ENCODE peak calls at places on chromosomes 11 and 22, in seven cellular contexts. N is endothelial cell of umbilical vein, B is foreskin fibroblast, P is GM23338, A is Peyer's patch, W is breast epithelium, E is right lobe of liver. H is an unnamed sample.

GRCh38 chr11:131240421-131240820 is 130.0 kb upstream of the NTM start:
- DNase-seq in A (no peak), P (no peak), B (no peak), E (no peak), N (no peak), W (no peak), H (no peak)

GRCh38 chr11:43833657-43834073 is 47.0 kb upstream of the ALKBH3 start:
- DNase-seq in P (no peak), W (no peak), B (peak; percentile 57), E (no peak), N (peak; percentile 64), A (no peak), H (no peak)

GRCh38 chr11:70755410-70756158 is 357.3 kb downstream of the CTTN start:
- DNase-seq in B (peak; percentile 84), W (peak; percentile 73), P (peak; percentile 89), N (peak; percentile 37), E (peak; percentile 81), A (peak; percentile 80), H (peak; percentile 90)

GRCh38 chr11:129731316-129731715 is 84.3 kb upstream of the TMEM45B start:
- DNase-seq in N (no peak), B (no peak), A (no peak), W (no peak), E (peak; percentile 82), P (no peak), H (no peak)

GRCh38 chr11:78008174-78008573 is 13.7 kb upstream of the INTS4 start:
- DNase-seq in W (no peak), E (no peak), P (no peak), B (no peak), A (no peak), N (no peak), H (no peak)

GRCh38 chr11:93031386-93031785 is 61.9 kb downstream of the MTNR1B start:
- DNase-seq in W (no peak), P (peak; percentile 61), A (no peak), N (no peak), B (no peak), E (no peak), H (no peak)

GRCh38 chr22:41917375-41917905 is 2.6 kb upstream of the SHISA8 start:
- DNase-seq in P (no peak), W (no peak), E (no peak), A (no peak), N (no peak), B (no peak), H (peak; percentile 80)

GRCh38 chr11:63720611-63721010 is 39.3 kb downstream of the RTN3 start:
- DNase-seq in B (no peak), N (no peak), E (no peak), P (no peak), A (no peak), W (no peak), H (no peak)

GRCh38 chr22:42345458-42345857 is 75.0 kb upstream of the TCF20 start:
- DNase-seq in B (no peak), E (no peak), A (no peak), N (no peak), W (no peak), P (no peak), H (peak; percentile 67)

GRCh38 chr11:101187748-101188147 is 58.1 kb upstream of the PGR start:
- DNase-seq in E (no peak), N (no peak), B (no peak), A (no peak), P (no peak), W (no peak), H (no peak)

GRCh38 chr11:28384418-28384817 is 276.2 kb downstream of the METTL15 start:
- DNase-seq in P (no peak), B (peak; percentile 91), N (no peak), E (no peak), A (no peak), W (no peak), H (no peak)

GRCh38 chr22:40834628-40835027 is 15.5 kb upstream of the SLC25A17 start:
- DNase-seq in N (no peak), A (no peak), P (no peak), B (no peak), E (no peak), W (no peak), H (no peak)

GRCh38 chr11:126834149-126834548 is 166.4 kb downstream of the KIRREL3 start:
- DNase-seq in W (no peak), A (no peak), B (peak; percentile 85), P (no peak), E (no peak), N (no peak), H (no peak)

GRCh38 chr22:19753090-19753842 is 7.3 kb upstream of the TBX1 start:
- DNase-seq in N (no peak), P (peak; percentile 48), E (no peak), B (no peak), A (no peak), W (no peak), H (no peak)

GRCh38 chr11:109547356-109548027 is 125.5 kb downstream of the C11orf87 start:
- DNase-seq in A (no peak), B (peak; percentile 52), W (no peak), E (no peak), P (no peak), N (no peak), H (no peak)

DNA sequence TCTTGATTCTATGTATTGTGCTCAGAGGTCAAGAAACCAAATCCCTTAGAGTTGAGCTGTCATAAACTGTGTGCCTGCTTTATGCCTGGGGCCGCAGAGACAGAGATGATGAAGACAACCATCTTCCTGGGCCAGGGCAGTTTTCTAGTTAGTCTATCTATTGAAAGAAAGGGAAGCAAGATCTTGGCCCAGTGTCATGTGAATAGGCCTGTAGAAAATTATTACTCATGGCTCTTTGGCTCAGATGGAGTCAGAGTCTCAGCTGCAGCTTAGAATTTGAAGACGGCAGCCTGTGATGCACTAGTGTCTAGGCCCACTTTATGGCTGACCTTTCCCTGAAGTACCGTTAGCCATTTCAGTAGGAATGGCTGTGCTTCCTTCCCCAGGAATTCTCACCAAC is 112.0 kb downstream of the DBX1 start:
- DNase-seq in P (no peak), B (no peak), W (no peak), E (no peak), A (no peak), N (no peak), H (no peak)
- H3K4me3 ChIP-seq in P (no peak overlapping the region), B (no peak overlapping the region), W (no peak overlapping the region), E (no peak overlapping the region), A (no peak overlapping the region), N (no peak overlapping the region), H (no peak overlapping the region)

GRCh38 chr11:18019650-18020049 is 6.8 kb upstream of the SERGEF start:
- DNase-seq in W (no peak), A (no peak), E (no peak), B (no peak), P (no peak), N (no peak), H (no peak)
- TF ChIP-seq CTCF in W (no peak), A (no peak), E (no peak), B (no peak), P (no peak), N (no peak), H (no peak)

GRCh38 chr11:67998150-67999045 is 5.5 kb downstream of the UNC93B1 start:
- DNase-seq in N (no peak), E (no peak), A (peak; percentile 76), B (no peak), P (no peak), W (no peak), H (no peak)

GRCh38 chr11:67999201-67999629 is 4.7 kb downstream of the UNC93B1 start:
- DNase-seq in B (no peak), E (no peak), W (no peak), P (no peak), N (no peak), A (no peak), H (no peak)

GRCh38 chr11:67996051-67996450 is 7.8 kb downstream of the UNC93B1 start:
- DNase-seq in N (no peak), W (no peak), B (no peak), P (no peak), E (no peak), A (peak; percentile 43), H (no peak)

GRCh38 chr11:67997460-67997921 is 6.4 kb downstream of the UNC93B1 start:
- DNase-seq in E (no peak), A (no peak), W (no peak), N (no peak), B (no peak), P (peak; percentile 33), H (peak; percentile 82)

DNA sequence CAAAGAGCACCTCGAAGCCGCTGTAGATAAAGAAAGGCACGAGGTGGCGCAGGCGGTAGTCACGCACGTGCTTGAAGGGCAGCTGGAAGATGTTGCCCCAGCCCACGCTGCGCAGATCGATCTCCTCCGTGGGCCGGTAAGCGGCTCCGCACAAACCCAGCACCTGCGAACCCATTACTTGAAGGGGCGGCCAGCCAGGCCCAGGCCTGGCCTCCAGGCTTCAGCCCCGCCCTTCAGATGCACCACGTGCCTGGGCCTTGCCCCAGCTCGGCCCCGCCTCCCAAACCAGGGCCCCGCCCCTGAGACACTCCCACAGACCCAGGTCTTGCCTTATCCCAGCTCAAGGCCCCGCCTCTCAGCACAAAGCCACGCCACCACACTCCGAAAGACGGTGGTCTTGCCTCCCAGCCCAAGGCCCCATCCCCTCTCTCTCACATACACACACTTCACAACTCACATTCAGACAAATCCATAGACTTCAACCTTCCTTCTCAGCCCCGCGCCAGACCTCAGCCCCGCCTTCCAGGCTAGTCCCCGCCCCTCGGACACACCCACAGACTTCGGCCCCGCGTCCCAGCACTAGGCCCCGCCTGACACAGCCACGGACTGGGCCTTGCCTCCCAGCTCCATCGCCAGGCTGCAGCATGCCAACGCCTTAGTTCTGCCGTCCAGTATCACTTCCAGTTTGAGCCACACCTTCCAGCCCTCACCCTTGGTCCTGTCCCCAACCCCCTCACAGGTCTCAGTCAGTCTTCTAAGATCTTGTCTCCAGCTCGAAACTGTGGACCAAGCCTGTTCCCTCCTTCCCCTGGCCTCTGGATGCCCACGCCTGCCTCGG is 7.1 kb downstream of the UNC93B1 start:
- DNase-seq in B (peak; percentile 54), E (no peak), N (peak; percentile 31), A (peak; percentile 87), W (no peak), P (peak; percentile 95), H (peak; percentile 89)
- H3K4me3 ChIP-seq in B (no peak overlapping the region), E (no peak overlapping the region), N (no peak overlapping the region), A (peak overlapping the region; percentile 8), W (no peak overlapping the region), P (peak overlapping the region; percentile 73), H (no peak overlapping the region)

GRCh38 chr22:45922661-45923060 is 54.3 kb downstream of the WNT7B start:
- DNase-seq in P (no peak), E (no peak), A (no peak), B (no peak), N (no peak), W (no peak), H (no peak)

GRCh38 chr22:45923812-45924211 is 53.1 kb downstream of the WNT7B start:
- DNase-seq in B (no peak), E (no peak), N (no peak), P (no peak), A (no peak), W (no peak), H (no peak)

GRCh38 chr22:45919504-45920286 is 57.3 kb downstream of the WNT7B start:
- DNase-seq in E (no peak), B (no peak), A (no peak), N (no peak), W (peak; percentile 83), P (no peak), H (no peak)

GRCh38 chr22:45923212-45923611 is 53.8 kb downstream of the WNT7B start:
- DNase-seq in E (no peak), A (no peak), N (no peak), P (no peak), B (no peak), W (no peak), H (no peak)

DNA sequence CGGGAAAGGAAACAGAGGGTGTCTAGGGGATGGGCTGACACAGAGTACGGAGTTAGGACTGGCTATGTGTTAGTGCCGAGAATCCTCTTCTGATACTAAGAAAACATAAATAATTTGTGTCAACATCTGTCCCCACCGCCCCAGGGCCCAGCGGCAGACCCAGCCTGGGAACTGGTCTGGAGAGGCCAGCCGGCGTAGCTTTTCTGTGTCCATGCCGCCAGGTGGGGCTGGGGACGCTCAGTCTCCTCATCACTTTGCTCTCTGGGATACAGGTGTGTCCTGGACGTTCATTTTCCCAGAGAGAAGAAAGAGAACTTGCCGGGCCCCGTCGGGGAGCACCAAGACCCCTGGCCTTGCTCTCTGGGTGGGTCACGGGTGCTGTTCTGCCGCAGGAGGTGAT is 54.7 kb downstream of the WNT7B start:
- DNase-seq in B (no peak), W (no peak), E (no peak), A (no peak), P (no peak), N (no peak), H (no peak)
- TF ChIP-seq CTCF in B (no peak), W (no peak), E (no peak), A (no peak), P (peak; percentile 8), N (no peak), H (no peak)